ENCODE peak calls at places on chromosomes 4 and X, in nine cellular contexts. Q is HTR-8/SVneo, O is NCI-H1105 treated with DMSO at 0.1 percent for 48 hours, F is HFFc6, U is left ventricle myocardium superior, Y is MCF 10A, T is NCI-H1092 treated with DMSO at 0.1 percent for 48 hours, X is right cardiac atrium, A is nucleus accumbens. I is an unnamed sample.

GRCh38 chr4:53813991-53814390 is 222.7 kb upstream of the LNX1 start:
- DNase-seq in F (peak), A (no peak), X (no peak), Q (no peak), O (no peak), Y (no peak), U (no peak), T (no peak), I (no peak)

GRCh38 chr4:143700420-143701352 is at the start of gene FREM3:
- DNase-seq in Y (peak), Q (no peak), F (no peak), U (peak), X (peak), A (no peak), T (no peak), O (peak), I (no peak)

GRCh38 chr4:25654031-25654970 is 1.4 kb upstream of the SLC34A2 start:
- DNase-seq in Q (no peak), U (no peak), F (no peak), Y (no peak), X (no peak), A (no peak), T (no peak), O (no peak), I (peak)

GRCh38 chr4:23822181-23822580 is 67.7 kb downstream of the PPARGC1A start:
- DNase-seq in A (no peak), Q (peak), F (no peak), T (no peak), U (no peak), Y (peak), X (no peak), O (no peak), I (no peak)

GRCh38 chr4:38818441-38818976 is 13.9 kb upstream of the TLR1 start:
- DNase-seq in Y (no peak), F (no peak), Q (no peak), A (no peak), O (no peak), X (no peak), U (no peak), T (no peak), I (no peak)

GRCh38 chr4:153530996-153531375 is 64.8 kb downstream of the TMEM131L start:
- DNase-seq in A (no peak), Y (no peak), Q (no peak), U (no peak), F (no peak), T (no peak), X (no peak), O (no peak), I (no peak)

GRCh38 chr4:1512738-1513660 is 106.8 kb upstream of the NKX1-1 start:
- DNase-seq in Q (no peak), T (peak), O (no peak), X (peak), Y (no peak), U (peak), A (no peak), F (no peak), I (peak)

GRCh38 chrX:136215559-136215958 is 35.6 kb downstream of the MAP7D3 start:
- DNase-seq in U (no peak), Y (no peak), F (peak), X (no peak), A (no peak), O (no peak), Q (no peak), T (no peak), I (no peak)

GRCh38 chr4:110119880-110120279 is 78.5 kb downstream of the ELOVL6 start:
- DNase-seq in U (no peak), F (peak), Y (peak), O (no peak), T (no peak), A (no peak), Q (no peak), X (no peak), I (no peak)

GRCh38 chr4:82901129-82901718 is 689 bp downstream of the THAP9 start:
- DNase-seq in Q (no peak), U (no peak), A (no peak), F (no peak), T (no peak), Y (no peak), X (no peak), O (no peak), I (no peak)

GRCh38 chr4:41776466-41776865 is 27.9 kb upstream of the PHOX2B start:
- DNase-seq in O (no peak), Y (no peak), X (no peak), U (no peak), Q (no peak), T (no peak), A (no peak), F (no peak), I (no peak)

GRCh38 chrX:127459784-127460183 is 592.4 kb downstream of the ACTRT1 start:
- DNase-seq in F (no peak), T (no peak), O (no peak), Y (peak), U (no peak), Q (no peak), X (no peak), A (no peak), I (no peak)

GRCh38 chr4:26746742-26747351 is 113.8 kb upstream of the STIM2 start:
- DNase-seq in U (no peak), X (no peak), Q (no peak), Y (no peak), T (no peak), F (no peak), A (no peak), O (no peak), I (no peak)

GRCh38 chr4:114598191-114599121 is at the start of gene UGT8:
- DNase-seq in Q (peak), O (peak), T (peak), Y (peak), F (no peak), A (peak), U (peak), X (peak), I (peak)

GRCh38 chrX:44431206-44431605 is 87.7 kb upstream of the EFHC2 start:
- DNase-seq in Y (peak), O (no peak), A (no peak), X (no peak), Q (peak), F (no peak), T (no peak), U (no peak), I (no peak)

GRCh38 chr4:94653984-94654609 is 103.7 kb upstream of the BMPR1B start:
- DNase-seq in Y (peak), T (no peak), O (no peak), Q (no peak), U (no peak), X (no peak), A (no peak), F (no peak), I (peak)

GRCh38 chrX:793216-793770 is 162.7 kb downstream of the SHOX start:
- DNase-seq in Q (no peak), F (no peak), T (no peak), O (no peak), X (no peak), U (no peak), A (no peak), Y (no peak), I (no peak)

GRCh38 chr4:145565328-145565727 is 53.9 kb upstream of the MMAA start:
- DNase-seq in X (no peak), Q (no peak), U (no peak), T (no peak), A (no peak), O (no peak), Y (no peak), F (no peak), I (no peak)

GRCh38 chrX:154840856-154841255 is 6.4 kb upstream of the SMIM9 start:
- DNase-seq in X (no peak), T (peak), Y (peak), F (peak), A (no peak), U (no peak), Q (peak), O (peak), I (peak)

GRCh38 chrX:153853180-153853901 is 23.0 kb upstream of the PDZD4 start:
- DNase-seq in T (no peak), Q (no peak), X (no peak), U (no peak), A (no peak), Y (no peak), F (no peak), O (no peak), I (no peak)

I was measured in cerebellar cortex.